ENCODE peak calls at places on chromosomes 13 and 19, in four cellular contexts. U is A673; Q is tibial nerve; R is stimulated activated CD4-positive, alpha-beta T cell treated with anti-CD3 and anti-CD28 coated beads, Interleukin-12 subunit alpha, Interleukin-12 subunit beta, amount 100 ng/mL, for 24 hours. S is an unnamed sample.

GRCh38 chr19:34254552-34255432 is at the start of gene GARRE1:
- DNase-seq in U (peak; percentile 81), Q (peak; percentile 76), R (peak; percentile 11), S (peak; percentile 59)

GRCh38 chr19:10392120-10392519 is 11.2 kb downstream of the CDC37 start:
- DNase-seq in U (no peak), Q (no peak), R (no peak), S (no peak)

GRCh38 chr13:34174671-34175145 is 356.8 kb downstream of the RFC3 start:
- DNase-seq in U (no peak), Q (no peak), R (no peak), S (no peak)

GRCh38 chr13:110624766-110625756 is 9.7 kb downstream of the NAXD start:
- DNase-seq in U (no peak), Q (no peak), R (no peak), S (no peak)

GRCh38 chr13:104773775-104774174 is 1707.6 kb upstream of the SLC10A2 start:
- DNase-seq in U (peak; percentile 51), Q (no peak), R (no peak), S (no peak)

GRCh38 chr19:40801449-40802299 is 2.7 kb downstream of the EGLN2 start:
- DNase-seq in U (no peak), Q (no peak), R (no peak), S (no peak)

GRCh38 chr13:102729560-102730275 is 34.9 kb upstream of the METTL21C start:
- DNase-seq in U (peak; percentile 32), Q (no peak), R (no peak), S (no peak)

GRCh38 chr13:67416047-67416925 is 186.2 kb upstream of the PCDH9 start:
- DNase-seq in U (peak; percentile 33), Q (no peak), R (no peak), S (no peak)

GRCh38 chr19:11949201-11949600 is 15.6 kb upstream of the ZNF763 start:
- DNase-seq in U (no peak), Q (no peak), R (no peak), S (no peak)

GRCh38 chr13:34361528-34361927 is 543.6 kb downstream of the RFC3 start:
- DNase-seq in U (no peak), Q (no peak), R (no peak), S (no peak)

GRCh38 chr13:50468849-50469669 is 374.4 kb downstream of the DLEU7 start:
- DNase-seq in U (no peak), Q (no peak), R (no peak), S (no peak)

GRCh38 chr13:90416938-90417337 is 930.5 kb upstream of the MIR17HG start:
- DNase-seq in U (peak; percentile 5), Q (no peak), R (no peak), S (no peak)

GRCh38 chr13:60275208-60275607 is 111.5 kb upstream of the DIAPH3 start:
- DNase-seq in U (no peak), Q (no peak), R (no peak), S (no peak)

GRCh38 chr13:22517544-22517943 is 663.2 kb upstream of the SGCG start:
- DNase-seq in U (no peak), Q (no peak), R (no peak), S (no peak)

GRCh38 chr13:106143930-106144709 is 391.3 kb downstream of the EFNB2 start:
- DNase-seq in U (no peak), Q (no peak), R (no peak), S (no peak)

GRCh38 chr13:96075953-96076543 is 13.9 kb upstream of the HS6ST3 start:
- DNase-seq in U (peak; percentile 41), Q (no peak), R (no peak), S (no peak)

GRCh38 chr13:62626771-62627170 is 1211.1 kb upstream of the PCDH20 start:
- DNase-seq in U (peak; percentile 3), Q (no peak), R (no peak), S (no peak)

GRCh38 chr19:53808710-53809125 is 15.4 kb downstream of the NLRP12 start:
- DNase-seq in U (peak; percentile 62), Q (no peak), R (no peak), S (no peak)

GRCh38 chr13:32837973-32838940 is 178.0 kb upstream of the KL start:
- DNase-seq in U (no peak), Q (no peak), R (no peak), S (no peak)

GRCh38 chr19:18469245-18470107 is 31.5 kb upstream of the ISYNA1 start:
- DNase-seq in U (peak; percentile 77), Q (peak; percentile 43), R (peak; percentile 31), S (peak; percentile 57)

GRCh38 chr13:90683711-90684131 is 663.8 kb upstream of the MIR17HG start:
- DNase-seq in U (peak; percentile 66), Q (no peak), R (no peak), S (no peak)